ENCODE peak calls at places on chromosomes 1 and 21, in five cellular contexts. R, L, W, A and T are unnamed samples. For H3K27me3, the result is how much of the 10 kb centered on the place peaks cover.

GRCh38 chr1:113325039-113325438 is 65.3 kb upstream of the MAGI3 start:
- DNase-seq in R (no peak), L (no peak), W (no peak), A (no peak), T (no peak)

GRCh38 chr1:182249201-182249676 is 142.4 kb downstream of the GLUL start:
- DNase-seq in R (no peak), L (peak), W (peak), A (peak), T (no peak)

GRCh38 chr1:3598051-3598471 is 13.2 kb downstream of the MEGF6 start:
- DNase-seq in R (no peak), L (no peak), W (no peak), A (no peak), T (no peak)

GRCh38 chr1:195745170-195746009 is 862.9 kb downstream of the KCNT2 start:
- DNase-seq in R (no peak), L (no peak), W (no peak), A (no peak), T (no peak)

GRCh38 chr1:119779869-119780356 is 11.2 kb upstream of the HMGCS2 start:
- DNase-seq in R (no peak), L (peak), W (no peak), A (no peak), T (peak)

GRCh38 chr1:30232288-30232899 is 491.0 kb downstream of the MATN1 start:
- DNase-seq in R (no peak), L (no peak), W (peak), A (no peak), T (no peak)

GRCh38 chr1:59156526-59157196 is 140.2 kb upstream of the FGGY start:
- DNase-seq in R (no peak), L (no peak), W (no peak), A (no peak), T (peak)

GRCh38 chr1:181497870-181498269 is 14.6 kb downstream of the CACNA1E start:
- DNase-seq in R (no peak), L (no peak), W (no peak), A (no peak), T (no peak)

GRCh38 chr1:32250893-32251716 is at the start of gene LCK:
- DNase-seq in R (no peak), L (peak), W (no peak), A (no peak), T (no peak)

GRCh38 chr1:63818567-63819340 is 44.9 kb downstream of the ROR1 start:
- DNase-seq in R (no peak), L (no peak), W (no peak), A (no peak), T (no peak)

GRCh38 chr1:85450832-85451231 is 14.1 kb downstream of the DDAH1 start:
- DNase-seq in R (no peak), L (no peak), W (no peak), A (no peak), T (no peak)

GRCh38 chr1:94602312-94602711 is 60.8 kb upstream of the F3 start:
- DNase-seq in R (no peak), L (peak), W (no peak), A (no peak), T (no peak)

GRCh38 chr1:230101556-230101955 is 34.5 kb downstream of the GALNT2 start:
- DNase-seq in R (no peak), L (no peak), W (no peak), A (no peak), T (no peak)

GRCh38 chr21:35204850-35205564 is 155.9 kb upstream of the RUNX1 start:
- DNase-seq in R (no peak), L (peak), W (peak), A (no peak), T (no peak)

GRCh38 chr1:149884433-149885363 is 14.7 kb upstream of the BOLA1 start:
- DNase-seq in R (no peak), L (no peak), W (peak), A (peak), T (no peak)

GRCh38 chr21:19237603-19238002 is 834.0 kb upstream of the TMPRSS15 start:
- DNase-seq in R (no peak), L (no peak), W (no peak), A (no peak), T (no peak)

GRCh38 chr1:56780128-56780750 is 39.0 kb downstream of the FYB2 start:
- DNase-seq in R (no peak), L (no peak), W (no peak), A (no peak), T (no peak)

DNA sequence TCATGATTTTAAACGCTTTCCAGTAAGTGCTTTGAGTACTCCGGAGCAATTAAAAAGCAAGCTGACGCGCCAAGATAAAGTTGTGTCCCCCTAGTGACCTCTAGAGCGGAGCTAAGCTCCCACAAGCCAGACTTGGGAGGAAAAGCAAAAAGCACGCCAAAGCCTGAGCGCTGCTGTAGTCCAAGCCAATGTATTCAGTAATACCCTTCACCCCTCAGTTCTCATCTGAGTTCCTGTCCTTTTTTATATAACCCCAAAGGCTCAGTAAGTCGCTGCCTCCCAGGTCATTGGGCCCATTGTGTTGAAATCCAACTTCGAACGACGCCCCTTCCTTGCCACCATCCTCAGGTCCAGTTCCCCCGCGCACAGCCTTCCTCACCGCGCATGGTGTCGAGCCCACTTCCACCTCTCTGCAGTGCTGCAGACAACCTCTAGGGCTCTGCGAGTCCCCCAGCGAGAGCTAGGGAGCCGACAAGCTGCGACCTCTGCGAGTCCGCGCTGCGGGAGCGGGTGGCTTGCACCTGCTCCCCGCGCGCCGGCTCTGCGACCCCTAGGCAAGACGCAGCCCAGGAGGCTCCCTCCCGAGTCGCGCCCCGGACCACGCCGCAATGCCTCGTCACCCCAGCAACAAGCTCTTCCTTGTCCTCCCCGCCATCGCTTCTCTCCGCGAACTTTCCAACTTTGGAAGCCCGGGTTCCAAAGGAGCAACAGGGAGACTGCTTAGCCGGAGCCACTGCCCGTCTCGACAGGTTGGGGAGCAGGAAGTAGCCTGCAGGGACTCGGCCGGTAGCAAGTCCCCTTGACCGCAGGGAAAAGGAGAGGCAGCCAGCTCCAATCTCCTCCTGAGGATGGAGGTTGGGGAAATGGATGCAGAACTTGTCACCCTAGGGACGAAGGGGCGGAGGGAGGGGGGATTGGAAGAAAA is 3.8 kb upstream of the SLC44A5 start:
- DNase-seq in R (no peak), L (peak), W (peak), A (no peak), T (no peak)
- H3K27me3 ChIP-seq in R (half or more), L (half or more), W (under half), A (under half), T (under half)

GRCh38 chr1:205294914-205295310 is 26.6 kb downstream of the NUAK2 start:
- DNase-seq in R (no peak), L (no peak), W (no peak), A (no peak), T (no peak)
- TF ChIP-seq EP300 in R (no peak), L (no peak), W (no peak), A (no peak), T (no peak)

GRCh38 chr1:74703386-74704182 is 29.3 kb downstream of the CRYZ start:
- DNase-seq in R (no peak), L (no peak), W (no peak), A (no peak), T (no peak)
- TF ChIP-seq POLR2AphosphoS5 in R (no peak), L (no peak), W (no peak), A (no peak), T (no peak)

DNA sequence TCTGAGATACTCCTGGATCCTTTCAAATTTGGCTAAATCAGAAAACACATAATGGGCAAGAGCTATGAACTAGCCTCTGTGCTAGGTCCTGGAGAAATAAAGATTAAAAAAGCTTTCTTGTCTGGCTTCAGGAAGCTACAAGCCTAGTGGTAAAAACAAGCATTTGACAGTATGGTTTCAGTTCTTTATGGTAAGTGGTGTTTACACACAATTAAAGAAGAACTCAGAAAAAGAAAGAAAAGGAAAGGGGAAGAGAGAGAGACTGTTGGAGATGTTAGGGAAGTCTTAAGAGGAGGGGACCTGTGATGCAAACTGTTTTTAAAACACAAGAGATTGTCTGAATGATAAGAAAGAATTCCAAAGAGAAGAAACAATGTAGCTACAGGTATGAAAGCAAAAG is 1.8 kb downstream of the OR10J1 start:
- DNase-seq in R (no peak), L (no peak), W (no peak), A (no peak), T (no peak)
- H3K27me3 ChIP-seq in R (under half), L (under half), W (under half), A (under half), T (under half)